ENCODE peak calls at places on chromosomes 5 and 9, in five cellular contexts. A, W, P, F and G are unnamed samples.

GRCh38 chr9:110266786-110267185 is 10.5 kb upstream of the TXN start:
- DNase-seq in A (no peak), W (no peak), P (no peak), F (no peak), G (no peak)

GRCh38 chr9:131410051-131410491 is 16.2 kb downstream of the PRRC2B start:
- DNase-seq in A (no peak), W (no peak), P (no peak), F (peak; percentile 46), G (peak; percentile 52)

GRCh38 chr9:89025538-89025937 is 34.3 kb downstream of the S1PR3 start:
- DNase-seq in A (no peak), W (no peak), P (no peak), F (no peak), G (no peak)

GRCh38 chr9:89363311-89363670 is 45.0 kb downstream of the SECISBP2 start:
- DNase-seq in A (peak; percentile 28), W (no peak), P (no peak), F (no peak), G (no peak)

GRCh38 chr9:126464694-126465441 is 138.2 kb downstream of the MVB12B start:
- DNase-seq in A (no peak), W (no peak), P (no peak), F (no peak), G (no peak)

GRCh38 chr5:156984064-156984463 is 21.0 kb upstream of the TIMD4 start:
- DNase-seq in A (no peak), W (no peak), P (no peak), F (no peak), G (no peak)

GRCh38 chr9:115494393-115494792 is 376.4 kb upstream of the TNC start:
- DNase-seq in A (peak; percentile 77), W (no peak), P (no peak), F (no peak), G (no peak)

GRCh38 chr9:129836342-129837007 is 1.2 kb downstream of the USP20 start:
- DNase-seq in A (no peak), W (peak; percentile 14), P (no peak), F (no peak), G (no peak)

GRCh38 chr5:132526974-132527564 is 16.3 kb downstream of the IL5 start:
- DNase-seq in A (no peak), W (no peak), P (no peak), F (peak; percentile 6), G (no peak)

GRCh38 chr5:115979203-115979602 is 16.9 kb downstream of the LVRN start:
- DNase-seq in A (no peak), W (no peak), P (no peak), F (no peak), G (no peak)

GRCh38 chr5:159412284-159413046 is 82.2 kb upstream of the IL12B start:
- DNase-seq in A (no peak), W (no peak), P (no peak), F (no peak), G (peak; percentile 5)

GRCh38 chr5:91849069-91849468 is 466.0 kb upstream of the ARRDC3 start:
- DNase-seq in A (no peak), W (no peak), P (no peak), F (peak; percentile 37), G (no peak)

GRCh38 chr5:66443462-66444130 is 152.6 kb upstream of the MAST4 start:
- DNase-seq in A (no peak), W (no peak), P (no peak), F (no peak), G (peak; percentile 67)

GRCh38 chr9:120259100-120259499 is 320.9 kb downstream of the CDK5RAP2 start:
- DNase-seq in A (no peak), W (no peak), P (no peak), F (no peak), G (no peak)

GRCh38 chr5:151682751-151683331 is 3.9 kb downstream of the SPARC start:
- DNase-seq in A (no peak), W (no peak), P (no peak), F (no peak), G (peak; percentile 67)

GRCh38 chr5:107875834-107876233 is 205.1 kb upstream of the EFNA5 start:
- DNase-seq in A (no peak), W (no peak), P (no peak), F (peak; percentile 55), G (peak; percentile 49)

GRCh38 chr5:181043285-181044092 is 3.4 kb downstream of the BTNL9 start:
- DNase-seq in A (no peak), W (peak; percentile 43), P (no peak), F (no peak), G (no peak)

GRCh38 chr9:26326473-26327044 is 566.0 kb downstream of the CAAP1 start:
- DNase-seq in A (no peak), W (peak; percentile 6), P (no peak), F (peak; percentile 78), G (peak; percentile 81)

GRCh38 chr9:21983509-21983908 is 10.7 kb downstream of the CDKN2A start:
- DNase-seq in A (no peak), W (no peak), P (no peak), F (no peak), G (no peak)

GRCh38 chr9:4238522-4238921 is 61.3 kb downstream of the GLIS3 start:
- DNase-seq in A (no peak), W (no peak), P (no peak), F (peak; percentile 67), G (peak; percentile 31)

GRCh38 chr5:133900498-133901270 is 67.7 kb downstream of the C5orf15 start:
- DNase-seq in A (no peak), W (no peak), P (no peak), F (no peak), G (no peak)

GRCh38 chr9:21789541-21790037 is 12.8 kb upstream of the MTAP start:
- DNase-seq in A (no peak), W (peak; percentile 74), P (no peak), F (peak; percentile 95), G (peak; percentile 97)

GRCh38 chr5:58404734-58405133 is 55.2 kb downstream of the PLK2 start:
- DNase-seq in A (no peak), W (no peak), P (no peak), F (no peak), G (no peak)

DNA sequence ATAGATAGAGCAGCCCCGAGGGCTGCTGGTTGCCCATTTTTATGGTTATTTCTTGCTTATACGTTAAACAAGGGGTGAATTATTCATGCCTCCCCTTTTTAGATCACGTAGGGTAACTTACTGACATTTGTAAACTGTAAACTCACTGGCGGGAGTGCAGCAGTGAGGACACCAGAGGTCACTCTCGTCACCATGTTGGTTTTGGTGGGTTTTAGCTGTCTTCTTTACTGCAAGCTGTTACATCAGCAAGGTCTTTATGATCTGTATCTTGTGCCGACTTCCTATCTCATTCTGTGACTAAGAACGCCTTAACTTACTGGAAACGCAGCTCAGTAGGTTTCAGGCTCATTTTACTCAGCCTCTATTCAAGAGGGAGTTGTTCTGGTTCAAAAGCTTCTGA is 155.0 kb upstream of the PRDM9 start:
- DNase-seq in A (no peak), W (no peak), P (no peak), F (no peak), G (peak; percentile 51)
- TF ChIP-seq CTCF in A (no peak), W (peak; percentile 29), P (no peak), F (no peak), G (no peak)

DNA sequence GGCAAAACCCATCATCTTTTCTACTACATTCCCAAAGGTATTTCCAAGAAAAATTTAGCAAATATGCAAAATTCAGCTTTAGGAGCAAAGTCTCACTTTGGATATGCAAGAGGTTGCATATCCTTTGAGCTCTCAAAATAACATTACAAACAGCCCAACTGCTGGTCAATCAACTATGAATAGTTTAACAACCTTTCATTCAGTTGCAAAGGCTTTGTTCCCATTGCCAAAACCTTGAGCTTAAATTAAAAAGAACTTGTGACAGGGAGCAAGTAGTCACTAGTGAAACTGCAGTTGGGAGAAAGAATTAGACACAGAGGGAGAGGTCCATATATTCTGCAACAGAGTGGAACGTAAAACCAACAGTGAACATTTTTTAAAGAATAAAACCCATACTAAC is 8.8 kb downstream of the ZNF608 start:
- DNase-seq in A (no peak), W (no peak), P (no peak), F (no peak), G (no peak)
- H3K4me3 ChIP-seq in A (no peak overlapping the region), W (no peak overlapping the region), P (no peak overlapping the region), F (no peak overlapping the region), G (no peak overlapping the region)

GRCh38 chr9:100430286-100430940 is 3.5 kb downstream of the MSANTD3 start:
- DNase-seq in A (no peak), W (no peak), P (no peak), F (no peak), G (no peak)

GRCh38 chr9:100427366-100428263 is 672 bp downstream of the MSANTD3 start:
- DNase-seq in A (no peak), W (peak; percentile 65), P (peak; percentile 65), F (peak; percentile 77), G (peak; percentile 79)

GRCh38 chr9:100426194-100426531 is 780 bp upstream of the MSANTD3 start:
- DNase-seq in A (no peak), W (no peak), P (no peak), F (no peak), G (no peak)

GRCh38 chr9:100426532-100427365 is at the start of gene MSANTD3:
- DNase-seq in A (peak; percentile 77), W (peak; percentile 74), P (peak; percentile 76), F (peak; percentile 72), G (peak; percentile 75)

DNA sequence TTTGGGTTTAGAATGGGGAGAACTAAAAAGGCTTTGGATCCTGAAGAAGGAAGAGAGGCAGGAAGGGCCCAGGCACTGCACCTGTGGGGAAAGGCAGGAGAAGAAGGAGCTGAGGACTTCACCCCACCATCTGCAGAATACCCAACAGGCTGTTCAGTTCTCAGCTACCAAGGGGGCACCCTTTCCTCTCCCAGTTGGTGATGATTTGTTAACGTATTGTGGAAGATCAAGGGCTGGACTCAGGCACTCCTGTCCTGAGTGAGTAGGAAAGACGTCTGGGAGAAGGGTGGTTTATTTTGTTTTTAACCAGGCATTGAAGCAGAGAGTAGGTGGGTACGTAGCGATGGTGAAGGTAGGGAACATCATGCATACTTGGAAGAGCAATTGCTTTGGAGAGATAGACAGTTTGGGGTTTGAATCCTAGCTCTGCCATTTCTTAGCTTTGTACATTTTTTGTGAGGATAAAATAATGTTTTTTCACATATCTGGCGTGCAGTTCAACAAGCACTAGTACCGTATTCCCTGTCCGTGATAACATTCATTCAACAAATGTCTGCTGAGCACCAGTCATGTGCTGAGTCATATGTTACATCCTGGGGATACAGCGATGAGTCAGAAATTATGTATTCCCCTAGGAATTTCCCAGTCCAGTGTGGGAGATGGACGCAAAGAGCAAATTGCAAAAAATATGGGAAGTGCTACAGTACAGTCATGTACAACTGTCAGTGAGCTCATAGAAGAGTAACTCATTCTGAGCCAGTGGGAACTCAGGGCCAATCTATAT is 2.1 kb downstream of the MSANTD3 start:
- DNase-seq in A (no peak), W (peak; percentile 95), P (no peak), F (peak; percentile 98), G (peak; percentile 98)
- TF ChIP-seq CTCF in A (no peak), W (no peak), P (no peak), F (no peak), G (no peak)

GRCh38 chr5:140926903-140927573 is 939 bp downstream of the PCDHAC1 start:
- DNase-seq in A (no peak), W (no peak), P (peak; percentile 54), F (peak; percentile 1), G (peak; percentile 11)
- H3K4me3 ChIP-seq in A (peak overlapping the region; percentile 75), W (peak overlapping the region; percentile 53), P (peak overlapping the region; percentile 58), F (peak overlapping the region; percentile 21), G (peak overlapping the region; percentile 31)

GRCh38 chr5:60514152-60514551 is 185.8 kb downstream of the DEPDC1B start:
- DNase-seq in A (no peak), W (no peak), P (no peak), F (no peak), G (no peak)
- TF ChIP-seq CTCF in A (no peak), W (no peak), P (no peak), F (no peak), G (no peak)